ENCODE peak calls at places on chromosomes 13 and 19, in five cellular contexts. One of them, this sample, is unnamed.
A peak's percentile ranks its signal among the peaks of the same experiment; 100 is the strongest.

GRCh38 chr19:47794526-47794925 is 9.8 kb downstream of the TPRX1 start:
- DNase-seq in IMR-90: no peak
- DNase-seq in SK-N-SH: no peak
- DNase-seq in K562: no peak
- DNase-seq in mesendoderm: peak; percentile 55
- DNase-seq in this sample: peak; percentile 70

GRCh38 chr13:112247471-112248405 is 128.4 kb upstream of the SPACA7 start:
- DNase-seq in IMR-90: no peak
- DNase-seq in SK-N-SH: no peak
- DNase-seq in K562: no peak
- DNase-seq in mesendoderm: no peak
- DNase-seq in this sample: peak; percentile 72

GRCh38 chr19:40360020-40360686 is 11.7 kb downstream of the PLD3 start:
- DNase-seq in IMR-90: no peak
- DNase-seq in SK-N-SH: no peak
- DNase-seq in K562: no peak
- DNase-seq in mesendoderm: no peak
- DNase-seq in this sample: no peak

GRCh38 chr13:93116809-93117208 is 109.8 kb upstream of the GPC6 start:
- DNase-seq in IMR-90: no peak
- DNase-seq in SK-N-SH: peak; percentile 26
- DNase-seq in K562: no peak
- DNase-seq in mesendoderm: peak; percentile 30
- DNase-seq in this sample: no peak

GRCh38 chr19:41638624-41639023 is 11.8 kb upstream of the CEACAM4 start:
- DNase-seq in IMR-90: no peak
- DNase-seq in SK-N-SH: no peak
- DNase-seq in K562: no peak
- DNase-seq in mesendoderm: no peak
- DNase-seq in this sample: no peak

GRCh38 chr19:34430738-34431625 is 2.8 kb downstream of the UBA2 start:
- DNase-seq in IMR-90: peak; percentile 68
- DNase-seq in SK-N-SH: peak; percentile 77
- DNase-seq in K562: peak; percentile 76
- DNase-seq in mesendoderm: peak; percentile 75
- DNase-seq in this sample: peak; percentile 80

GRCh38 chr19:10189631-10190425 is 4.9 kb downstream of the DNMT1 start:
- DNase-seq in IMR-90: peak; percentile 38
- DNase-seq in SK-N-SH: no peak
- DNase-seq in K562: no peak
- DNase-seq in mesendoderm: no peak
- DNase-seq in this sample: no peak

GRCh38 chr13:113939905-113940339 is 34.0 kb downstream of the C13orf46 start:
- DNase-seq in IMR-90: no peak
- DNase-seq in SK-N-SH: peak; percentile 25
- DNase-seq in K562: no peak
- DNase-seq in mesendoderm: no peak
- DNase-seq in this sample: no peak

GRCh38 chr13:105497597-105497996 is 1037.9 kb downstream of the EFNB2 start:
- DNase-seq in IMR-90: no peak
- DNase-seq in SK-N-SH: no peak
- DNase-seq in K562: no peak
- DNase-seq in mesendoderm: no peak
- DNase-seq in this sample: no peak

GRCh38 chr19:38691938-38692457 is 44.5 kb downstream of the ACTN4 start:
- DNase-seq in IMR-90: peak; percentile 92
- DNase-seq in SK-N-SH: peak; percentile 89
- DNase-seq in K562: no peak
- DNase-seq in mesendoderm: no peak
- DNase-seq in this sample: no peak

GRCh38 chr19:48085077-48085476 is 25.5 kb downstream of the PLA2G4C start:
- DNase-seq in IMR-90: no peak
- DNase-seq in SK-N-SH: no peak
- DNase-seq in K562: no peak
- DNase-seq in mesendoderm: no peak
- DNase-seq in this sample: no peak

GRCh38 chr19:5170329-5170745 is 170.3 kb downstream of the PTPRS start:
- DNase-seq in IMR-90: no peak
- DNase-seq in SK-N-SH: peak; percentile 58
- DNase-seq in K562: peak; percentile 54
- DNase-seq in mesendoderm: peak; percentile 35
- DNase-seq in this sample: peak; percentile 79

GRCh38 chr19:27881213-27881612 is 1331.7 kb downstream of the UQCRFS1 start:
- DNase-seq in IMR-90: no peak
- DNase-seq in SK-N-SH: no peak
- DNase-seq in K562: no peak
- DNase-seq in mesendoderm: no peak
- DNase-seq in this sample: no peak

GRCh38 chr13:99892189-99892588 is 79.4 kb downstream of the ZIC5 start:
- DNase-seq in IMR-90: no peak
- DNase-seq in SK-N-SH: no peak
- DNase-seq in K562: no peak
- DNase-seq in mesendoderm: no peak
- DNase-seq in this sample: peak; percentile 85

GRCh38 chr19:10712041-10712440 is 5.8 kb upstream of the DNM2 start:
- DNase-seq in IMR-90: no peak
- DNase-seq in SK-N-SH: no peak
- DNase-seq in K562: no peak
- DNase-seq in mesendoderm: peak; percentile 44
- DNase-seq in this sample: peak; percentile 65

GRCh38 chr13:103976371-103976770 is 910.2 kb upstream of the SLC10A2 start:
- DNase-seq in IMR-90: no peak
- DNase-seq in SK-N-SH: no peak
- DNase-seq in K562: no peak
- DNase-seq in mesendoderm: no peak
- DNase-seq in this sample: no peak

GRCh38 chr13:113647351-113648217 is 10.4 kb downstream of the ATP4B start:
- DNase-seq in IMR-90: no peak
- DNase-seq in SK-N-SH: peak; percentile 85
- DNase-seq in K562: no peak
- DNase-seq in mesendoderm: no peak
- DNase-seq in this sample: peak; percentile 36

GRCh38 chr19:48615145-48616040 is 517 bp upstream of the FAM83E start:
- DNase-seq in IMR-90: no peak
- DNase-seq in SK-N-SH: no peak
- DNase-seq in K562: no peak
- DNase-seq in mesendoderm: no peak
- DNase-seq in this sample: peak; percentile 74

GRCh38 chr13:80338781-80339577 is 1.9 kb downstream of the SPRY2 start:
- DNase-seq in IMR-90: peak; percentile 88
- DNase-seq in SK-N-SH: peak; percentile 77
- DNase-seq in K562: peak; percentile 39
- DNase-seq in mesendoderm: peak; percentile 86
- DNase-seq in this sample: peak; percentile 85

GRCh38 chr19:33953023-33953422 is 156.4 kb downstream of the KCTD15 start:
- DNase-seq in IMR-90: no peak
- DNase-seq in SK-N-SH: no peak
- DNase-seq in K562: no peak
- DNase-seq in mesendoderm: no peak
- DNase-seq in this sample: no peak

GRCh38 chr13:97224544-97225324 is 2.6 kb downstream of the MBNL2 start:
- DNase-seq in IMR-90: peak; percentile 41
- DNase-seq in SK-N-SH: no peak
- DNase-seq in K562: no peak
- DNase-seq in mesendoderm: peak; percentile 81
- DNase-seq in this sample: no peak

GRCh38 chr19:10699650-10700335 is 1.4 kb upstream of the QTRT1 start:
- DNase-seq in IMR-90: peak; percentile 54
- DNase-seq in SK-N-SH: peak; percentile 55
- DNase-seq in K562: peak; percentile 54
- DNase-seq in mesendoderm: peak; percentile 74
- DNase-seq in this sample: peak; percentile 85

GRCh38 chr13:40779049-40779448 is 8.1 kb upstream of the MRPS31 start:
- DNase-seq in IMR-90: no peak
- DNase-seq in SK-N-SH: no peak
- DNase-seq in K562: no peak
- DNase-seq in mesendoderm: peak; percentile 44
- DNase-seq in this sample: no peak

GRCh38 chr19:38317104-38317612 is 1.4 kb upstream of the YIF1B start:
- DNase-seq in IMR-90: no peak
- DNase-seq in SK-N-SH: no peak
- DNase-seq in K562: peak; percentile 94
- DNase-seq in mesendoderm: no peak
- DNase-seq in this sample: no peak

GRCh38 chr13:99506632-99507031 is 5.4 kb downstream of the TM9SF2 start:
- DNase-seq in IMR-90: no peak
- DNase-seq in SK-N-SH: no peak
- DNase-seq in K562: no peak
- DNase-seq in mesendoderm: no peak
- DNase-seq in this sample: no peak

GRCh38 chr13:24033527-24034302 is 126.8 kb upstream of the SPATA13 start:
- DNase-seq in IMR-90: peak; percentile 92
- DNase-seq in SK-N-SH: no peak
- DNase-seq in K562: no peak
- DNase-seq in mesendoderm: no peak
- DNase-seq in this sample: no peak

GRCh38 chr13:109426690-109426990 is 359.7 kb downstream of the IRS2 start:
- DNase-seq in IMR-90: no peak
- DNase-seq in SK-N-SH: no peak
- DNase-seq in K562: no peak
- DNase-seq in mesendoderm: no peak
- DNase-seq in this sample: no peak

GRCh38 chr19:4969772-4970531 is 1.0 kb downstream of the KDM4B start:
- DNase-seq in IMR-90: no peak
- DNase-seq in SK-N-SH: peak; percentile 47
- DNase-seq in K562: no peak
- DNase-seq in mesendoderm: no peak
- DNase-seq in this sample: peak; percentile 64

GRCh38 chr13:113970810-113971470 is 2.9 kb downstream of the C13orf46 start:
- DNase-seq in IMR-90: peak; percentile 23
- DNase-seq in SK-N-SH: no peak
- DNase-seq in K562: no peak
- DNase-seq in mesendoderm: peak; percentile 65
- DNase-seq in this sample: peak; percentile 70

GRCh38 chr19:51422053-51422448 is 4.6 kb upstream of the SIGLEC10 start:
- DNase-seq in IMR-90: peak; percentile 59
- DNase-seq in SK-N-SH: peak; percentile 91
- DNase-seq in K562: peak; percentile 90
- DNase-seq in mesendoderm: peak; percentile 85
- DNase-seq in this sample: peak; percentile 97

GRCh38 chr13:75454497-75454896 is 27.5 kb downstream of the TBC1D4 start:
- DNase-seq in IMR-90: no peak
- DNase-seq in SK-N-SH: no peak
- DNase-seq in K562: no peak
- DNase-seq in mesendoderm: no peak
- DNase-seq in this sample: no peak

GRCh38 chr13:79445968-79446645 is 34.8 kb upstream of the NDFIP2 start:
- DNase-seq in IMR-90: no peak
- DNase-seq in SK-N-SH: no peak
- DNase-seq in K562: no peak
- DNase-seq in mesendoderm: peak; percentile 70
- DNase-seq in this sample: peak; percentile 17

GRCh38 chr13:109204657-109205056 is 575.2 kb downstream of the MYO16 start:
- DNase-seq in IMR-90: no peak
- DNase-seq in SK-N-SH: no peak
- DNase-seq in K562: no peak
- DNase-seq in mesendoderm: no peak
- DNase-seq in this sample: no peak

GRCh38 chr13:51432576-51432975 is 20.3 kb downstream of the INTS6 start:
- DNase-seq in IMR-90: no peak
- DNase-seq in SK-N-SH: no peak
- DNase-seq in K562: no peak
- DNase-seq in mesendoderm: no peak
- DNase-seq in this sample: no peak

GRCh38 chr13:97348569-97349100 is 85.3 kb upstream of the RAP2A start:
- DNase-seq in IMR-90: no peak
- DNase-seq in SK-N-SH: no peak
- DNase-seq in K562: no peak
- DNase-seq in mesendoderm: no peak
- DNase-seq in this sample: no peak

GRCh38 chr19:48867119-48867921 is 1.1 kb downstream of the PLEKHA4 start:
- DNase-seq in IMR-90: no peak
- DNase-seq in SK-N-SH: no peak
- DNase-seq in K562: peak; percentile 73
- DNase-seq in mesendoderm: no peak
- DNase-seq in this sample: peak; percentile 66

DNA sequence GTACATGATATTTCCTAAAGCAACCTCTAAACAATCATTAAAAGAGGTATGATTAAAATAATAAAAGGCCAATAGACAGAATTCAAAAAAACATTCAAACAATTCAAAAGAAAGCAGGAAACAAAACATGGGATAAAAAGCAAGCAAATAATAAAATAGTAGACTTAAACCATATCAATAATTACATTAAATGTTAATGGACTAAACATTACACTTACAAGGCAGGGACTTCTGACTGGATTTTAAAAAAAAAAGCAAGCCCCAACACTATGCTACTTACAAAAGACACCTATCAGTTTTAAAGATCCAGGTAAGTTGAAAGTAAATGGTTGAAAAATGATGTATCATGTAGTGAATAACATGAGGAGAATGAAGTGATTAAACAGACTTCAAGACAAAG is 65.2 kb downstream of the KLF2 start:
- DNase-seq in IMR-90: no peak
- DNase-seq in SK-N-SH: no peak
- DNase-seq in K562: no peak
- DNase-seq in mesendoderm: no peak
- DNase-seq in this sample: no peak
- H3K4me3 ChIP-seq in IMR-90: no peak overlapping the region
- H3K4me3 ChIP-seq in SK-N-SH: no peak overlapping the region
- H3K4me3 ChIP-seq in K562: no peak overlapping the region
- H3K4me3 ChIP-seq in mesendoderm: no peak overlapping the region
- H3K4me3 ChIP-seq in this sample: no peak overlapping the region

GRCh38 chr19:17953316-17953801 is 13.5 kb upstream of the KCNN1 start:
- DNase-seq in IMR-90: no peak
- DNase-seq in SK-N-SH: no peak
- DNase-seq in K562: no peak
- DNase-seq in mesendoderm: no peak
- DNase-seq in this sample: peak; percentile 43
- H3K27me3 ChIP-seq in IMR-90: peaks cover 81% of the 10 kb centered on the region
- H3K27me3 ChIP-seq in SK-N-SH: peaks cover 52% of the 10 kb centered on the region
- H3K27me3 ChIP-seq in K562: no peaks in the 10 kb centered on the region
- H3K27me3 ChIP-seq in mesendoderm: peaks cover 42% of the 10 kb centered on the region
- H3K27me3 ChIP-seq in this sample: peaks cover 57% of the 10 kb centered on the region

DNA sequence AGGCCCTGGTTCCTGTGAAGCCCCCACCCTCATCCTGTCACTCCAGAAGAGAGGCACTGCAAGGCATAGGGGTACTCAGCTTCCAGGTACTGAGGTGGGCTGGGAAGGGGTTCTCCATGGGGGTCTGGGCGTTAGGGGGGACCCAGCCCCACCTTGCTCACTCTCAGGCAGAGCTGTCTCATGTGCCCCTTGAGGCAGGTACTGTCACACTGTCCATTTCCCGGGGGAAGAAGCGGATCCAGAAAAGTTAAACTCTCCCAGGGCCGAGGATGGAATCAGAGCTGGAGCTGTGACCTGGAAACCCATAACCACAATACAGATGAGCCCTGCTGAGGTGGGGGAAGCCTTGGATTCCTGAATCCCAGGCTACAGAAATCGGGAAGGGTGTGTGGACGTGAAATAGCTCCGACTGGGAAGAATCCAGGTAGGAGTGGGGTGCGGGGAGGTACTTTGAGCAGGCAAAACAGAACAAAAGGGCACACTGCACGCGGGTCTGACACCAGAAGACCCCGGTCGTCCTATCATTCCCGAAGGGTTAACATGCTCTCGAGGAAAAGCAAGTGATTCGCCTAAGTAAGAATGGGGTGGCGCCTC is 529 bp upstream of the USE1 start:
- DNase-seq in IMR-90: no peak
- DNase-seq in SK-N-SH: peak; percentile 62
- DNase-seq in K562: no peak
- DNase-seq in mesendoderm: no peak
- DNase-seq in this sample: peak; percentile 66
- H3K36me3 ChIP-seq in IMR-90: peaks cover 54% of the 10 kb centered on the region
- H3K36me3 ChIP-seq in SK-N-SH: peaks cover 19% of the 10 kb centered on the region
- H3K36me3 ChIP-seq in K562: peaks cover 48% of the 10 kb centered on the region
- H3K36me3 ChIP-seq in mesendoderm: no peaks in the 10 kb centered on the region
- H3K36me3 ChIP-seq in this sample: peaks cover 4% of the 10 kb centered on the region

GRCh38 chr19:45323671-45324081 is 1.0 kb upstream of the CKM start:
- DNase-seq in IMR-90: no peak
- DNase-seq in SK-N-SH: peak; percentile 70
- DNase-seq in K562: no peak
- DNase-seq in mesendoderm: peak; percentile 57
- DNase-seq in this sample: peak; percentile 87
- H3K4me3 ChIP-seq in IMR-90: peak overlapping the region; percentile 22
- H3K4me3 ChIP-seq in SK-N-SH: no peak overlapping the region
- H3K4me3 ChIP-seq in K562: no peak overlapping the region
- H3K4me3 ChIP-seq in mesendoderm: no peak overlapping the region
- H3K4me3 ChIP-seq in this sample: peak overlapping the region; percentile 44